ENCODE peak calls at places on chromosome 19, in nine cellular contexts. S is ecto neural progenitor cell, X is GDM1, L is GOT3, T is gastrocnemius medialis, R is ELR, C is stomach, B is HuH-7, A is AG04450. M is an unnamed sample.

GRCh38 chr19:48635263-48635965 is 1.8 kb downstream of the DBP start:
- DNase-seq in B (peak), X (peak), T (peak), S (peak), A (no peak), L (no peak), R (peak), C (peak), M (peak)

GRCh38 chr19:51016798-51017683 is 2.5 kb downstream of the KLK10 start:
- DNase-seq in S (peak), L (no peak), B (peak), C (peak), A (no peak), T (no peak), R (peak), X (peak), M (peak)

GRCh38 chr19:4199699-4200293 is 17.3 kb downstream of the ANKRD24 start:
- DNase-seq in A (no peak), C (no peak), B (peak), L (no peak), R (no peak), T (no peak), S (no peak), X (no peak), M (no peak)

GRCh38 chr19:1140272-1140671 is 33.8 kb downstream of the SBNO2 start:
- DNase-seq in S (no peak), T (no peak), C (no peak), L (no peak), X (no peak), B (no peak), A (no peak), R (no peak), M (no peak)

GRCh38 chr19:3034845-3035541 is 5.9 kb upstream of the TLE2 start:
- DNase-seq in S (no peak), A (no peak), L (no peak), B (no peak), X (peak), C (peak), T (no peak), R (peak), M (no peak)

GRCh38 chr19:42048992-42049391 is 21.0 kb downstream of the GRIK5 start:
- DNase-seq in S (no peak), X (no peak), A (no peak), B (peak), T (no peak), C (no peak), R (no peak), L (no peak), M (no peak)

GRCh38 chr19:49488863-49489537 is 1.6 kb downstream of the RPL13A start:
- DNase-seq in A (no peak), T (no peak), R (no peak), S (no peak), C (no peak), X (no peak), B (no peak), L (no peak), M (no peak)

GRCh38 chr19:15200575-15201364 is at the start of gene NOTCH3:
- DNase-seq in R (no peak), S (peak), X (no peak), C (no peak), L (no peak), A (no peak), T (no peak), B (peak), M (peak)

GRCh38 chr19:17775991-17776803 is 18.7 kb upstream of the B3GNT3 start:
- DNase-seq in C (no peak), B (no peak), R (no peak), X (no peak), L (no peak), S (no peak), A (no peak), T (no peak), M (no peak)

M was measured in HEK293T.